ENCODE peak calls at places on chromosome 7, in eight cellular contexts. K, T, M, H, C, Y, Z and I are unnamed samples.

GRCh38 chr7:45037876-45038275 is 37.9 kb downstream of the CCM2 start:
- DNase-seq in K (no peak), T (no peak), M (no peak), H (no peak), C (no peak), Y (no peak), Z (no peak), I (no peak)

GRCh38 chr7:112654322-112655216 is 135.6 kb downstream of the TMEM168 start:
- DNase-seq in K (no peak), T (no peak), M (no peak), H (no peak), C (no peak), Y (no peak), Z (no peak), I (no peak)

GRCh38 chr7:75772081-75773077 is at the start of gene CCL26:
- DNase-seq in K (peak), T (no peak), M (no peak), H (peak), C (peak), Y (peak), Z (no peak), I (peak)

GRCh38 chr7:5143935-5144903 is 45.8 kb upstream of the WIPI2 start:
- DNase-seq in K (peak), T (no peak), M (no peak), H (peak), C (peak), Y (no peak), Z (peak), I (peak)

GRCh38 chr7:129739427-129739826 is 127.9 kb downstream of the NRF1 start:
- DNase-seq in K (no peak), T (no peak), M (peak), H (no peak), C (no peak), Y (no peak), Z (no peak), I (no peak)

GRCh38 chr7:17680943-17681351 is 259.3 kb downstream of the SNX13 start:
- DNase-seq in K (no peak), T (peak), M (no peak), H (no peak), C (no peak), Y (peak), Z (no peak), I (no peak)

GRCh38 chr7:2247141-2247985 is 5.3 kb downstream of the NUDT1 start:
- DNase-seq in K (no peak), T (no peak), M (no peak), H (no peak), C (no peak), Y (no peak), Z (no peak), I (no peak)

GRCh38 chr7:2029211-2029905 is 203.4 kb downstream of the MAD1L1 start:
- DNase-seq in K (no peak), T (no peak), M (peak), H (peak), C (no peak), Y (no peak), Z (no peak), I (no peak)

GRCh38 chr7:93719546-93719945 is 145.0 kb upstream of the CALCR start:
- DNase-seq in K (no peak), T (no peak), M (no peak), H (no peak), C (no peak), Y (no peak), Z (no peak), I (no peak)

GRCh38 chr7:137890449-137890916 is 43.7 kb upstream of the DGKI start:
- DNase-seq in K (no peak), T (no peak), M (no peak), H (no peak), C (no peak), Y (no peak), Z (no peak), I (no peak)

GRCh38 chr7:44103941-44104879 is at the start of gene AEBP1:
- DNase-seq in K (peak), T (no peak), M (no peak), H (no peak), C (no peak), Y (no peak), Z (no peak), I (no peak)

GRCh38 chr7:105473163-105473562 is 48.9 kb downstream of the PUS7 start:
- DNase-seq in K (no peak), T (no peak), M (no peak), H (no peak), C (no peak), Y (no peak), Z (no peak), I (no peak)

GRCh38 chr7:27185708-27186449 is 847 bp upstream of the HOXA11 start:
- DNase-seq in K (peak), T (no peak), M (no peak), H (peak), C (no peak), Y (no peak), Z (no peak), I (peak)

GRCh38 chr7:194257-194995 is 2.1 kb downstream of the FAM20C start:
- DNase-seq in K (no peak), T (no peak), M (no peak), H (no peak), C (peak), Y (peak), Z (no peak), I (peak)

GRCh38 chr7:2151235-2151634 is 81.5 kb downstream of the MAD1L1 start:
- DNase-seq in K (no peak), T (no peak), M (no peak), H (no peak), C (no peak), Y (no peak), Z (no peak), I (no peak)

GRCh38 chr7:111855161-111855841 is 293.0 kb upstream of the IMMP2L start:
- DNase-seq in K (peak), T (peak), M (peak), H (no peak), C (peak), Y (peak), Z (peak), I (peak)

GRCh38 chr7:6260291-6261183 is 11.9 kb downstream of the CYTH3 start:
- DNase-seq in K (no peak), T (no peak), M (no peak), H (no peak), C (no peak), Y (no peak), Z (no peak), I (no peak)

GRCh38 chr7:117769085-117769484 is 104.2 kb downstream of the CTTNBP2 start:
- DNase-seq in K (no peak), T (no peak), M (no peak), H (no peak), C (no peak), Y (no peak), Z (no peak), I (no peak)

GRCh38 chr7:155647734-155648133 is 3.3 kb downstream of the RBM33 start:
- DNase-seq in K (no peak), T (no peak), M (no peak), H (no peak), C (no peak), Y (no peak), Z (no peak), I (no peak)

GRCh38 chr7:15403315-15403714 is 158.5 kb downstream of the AGMO start:
- DNase-seq in K (no peak), T (no peak), M (no peak), H (no peak), C (no peak), Y (no peak), Z (no peak), I (no peak)

GRCh38 chr7:54697659-54698186 is 61.3 kb downstream of the SEC61G start:
- DNase-seq in K (no peak), T (no peak), M (no peak), H (no peak), C (no peak), Y (no peak), Z (no peak), I (no peak)

GRCh38 chr7:101900103-101900502 is 82.7 kb downstream of the CUX1 start:
- DNase-seq in K (no peak), T (no peak), M (peak), H (no peak), C (no peak), Y (no peak), Z (no peak), I (no peak)

GRCh38 chr7:147771344-147771743 is 819.2 kb upstream of the C7orf33 start:
- DNase-seq in K (no peak), T (no peak), M (no peak), H (no peak), C (no peak), Y (no peak), Z (no peak), I (no peak)

GRCh38 chr7:42876182-42877068 is 35.4 kb downstream of the C7orf25 start:
- DNase-seq in K (peak), T (peak), M (peak), H (no peak), C (peak), Y (peak), Z (no peak), I (peak)

GRCh38 chr7:51031791-51032484 is 249.2 kb upstream of the GRB10 start:
- DNase-seq in K (no peak), T (no peak), M (no peak), H (no peak), C (peak), Y (no peak), Z (no peak), I (no peak)

GRCh38 chr7:41955475-41956243 is 252.8 kb upstream of the INHBA start:
- DNase-seq in K (peak), T (no peak), M (peak), H (peak), C (peak), Y (no peak), Z (no peak), I (peak)

GRCh38 chr7:157553256-157553655 is 216.5 kb downstream of the DNAJB6 start:
- DNase-seq in K (no peak), T (no peak), M (no peak), H (peak), C (no peak), Y (no peak), Z (no peak), I (no peak)

GRCh38 chr7:17548014-17548653 is 249.7 kb downstream of the AHR start:
- DNase-seq in K (no peak), T (no peak), M (no peak), H (no peak), C (no peak), Y (peak), Z (no peak), I (no peak)

GRCh38 chr7:106313456-106313891 is 28.7 kb upstream of the NAMPT start:
- DNase-seq in K (no peak), T (no peak), M (peak), H (no peak), C (no peak), Y (no peak), Z (no peak), I (no peak)

GRCh38 chr7:90383879-90384278 is 19.4 kb upstream of the CLDN12 start:
- DNase-seq in K (no peak), T (no peak), M (no peak), H (no peak), C (no peak), Y (no peak), Z (no peak), I (no peak)

GRCh38 chr7:153036396-153037063 is 277.0 kb downstream of the ACTR3B start:
- DNase-seq in K (no peak), T (no peak), M (no peak), H (no peak), C (no peak), Y (no peak), Z (no peak), I (no peak)

GRCh38 chr7:110522061-110522750 is 568.7 kb upstream of the LRRN3 start:
- DNase-seq in K (no peak), T (no peak), M (no peak), H (no peak), C (no peak), Y (peak), Z (no peak), I (no peak)

GRCh38 chr7:151821226-151821625 is 55.7 kb downstream of the PRKAG2 start:
- DNase-seq in K (no peak), T (no peak), M (no peak), H (no peak), C (no peak), Y (no peak), Z (no peak), I (no peak)

GRCh38 chr7:87517136-87517805 is 41.8 kb upstream of the ABCB4 start:
- DNase-seq in K (no peak), T (no peak), M (no peak), H (no peak), C (no peak), Y (no peak), Z (no peak), I (no peak)

DNA sequence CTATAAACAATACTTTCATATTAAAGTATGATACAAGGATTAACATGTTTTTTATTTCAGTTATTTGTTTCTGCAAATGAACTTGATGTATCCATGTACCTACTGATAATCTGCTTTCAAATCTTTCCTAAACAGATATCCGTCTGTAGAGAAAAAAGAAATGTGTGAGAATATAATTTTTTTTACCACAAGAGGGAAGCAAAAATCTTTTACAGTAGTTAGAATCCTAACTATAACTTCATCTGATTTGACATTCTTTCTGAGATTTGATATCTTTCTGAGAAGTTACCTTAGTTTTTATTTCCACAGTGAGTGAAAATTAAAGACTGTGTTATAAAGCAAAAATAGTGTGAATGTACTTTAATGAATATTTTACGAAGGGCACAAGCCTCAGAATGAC is 203.9 kb upstream of the PCLO start:
- DNase-seq in K (no peak), T (no peak), M (no peak), H (no peak), C (no peak), Y (no peak), Z (no peak), I (no peak)
- TF ChIP-seq CTCF in K (no peak), T (peak), M (no peak), H (no peak), C (no peak), Y (no peak), Z (no peak), I (no peak)

GRCh38 chr7:47465191-47465590 is 116.7 kb downstream of the TNS3 start:
- DNase-seq in K (no peak), T (no peak), M (no peak), H (no peak), C (no peak), Y (no peak), Z (no peak), I (no peak)
- TF ChIP-seq POLR2A in K (no peak), T (no peak), M (no peak), H (no peak), C (no peak), Y (no peak), Z (no peak), I (no peak)

DNA sequence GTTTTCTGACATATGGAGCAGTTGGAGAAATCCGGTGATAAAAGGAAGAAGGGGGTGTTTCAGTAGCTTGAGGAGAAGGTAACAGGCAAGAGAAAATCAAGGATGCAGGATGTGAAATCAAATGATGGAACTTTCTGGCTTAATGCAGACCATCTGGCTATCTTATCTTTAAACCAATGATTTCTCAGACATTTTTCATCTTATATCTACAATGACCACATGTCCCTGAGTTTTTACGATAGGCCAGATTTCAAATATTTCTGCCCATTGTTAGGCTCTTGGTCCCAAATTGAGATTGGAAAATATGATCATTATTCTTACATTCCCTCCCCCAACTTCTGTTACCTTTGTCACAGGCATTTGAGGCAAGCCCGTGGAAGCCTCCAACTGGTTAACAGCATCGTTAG is 486.8 kb downstream of the SUGCT start:
- DNase-seq in K (no peak), T (no peak), M (no peak), H (no peak), C (no peak), Y (no peak), Z (no peak), I (no peak)
- TF ChIP-seq POLR2AphosphoS5 in K (no peak), T (no peak), M (no peak), H (no peak), C (no peak), Y (no peak), Z (no peak), I (no peak)

DNA sequence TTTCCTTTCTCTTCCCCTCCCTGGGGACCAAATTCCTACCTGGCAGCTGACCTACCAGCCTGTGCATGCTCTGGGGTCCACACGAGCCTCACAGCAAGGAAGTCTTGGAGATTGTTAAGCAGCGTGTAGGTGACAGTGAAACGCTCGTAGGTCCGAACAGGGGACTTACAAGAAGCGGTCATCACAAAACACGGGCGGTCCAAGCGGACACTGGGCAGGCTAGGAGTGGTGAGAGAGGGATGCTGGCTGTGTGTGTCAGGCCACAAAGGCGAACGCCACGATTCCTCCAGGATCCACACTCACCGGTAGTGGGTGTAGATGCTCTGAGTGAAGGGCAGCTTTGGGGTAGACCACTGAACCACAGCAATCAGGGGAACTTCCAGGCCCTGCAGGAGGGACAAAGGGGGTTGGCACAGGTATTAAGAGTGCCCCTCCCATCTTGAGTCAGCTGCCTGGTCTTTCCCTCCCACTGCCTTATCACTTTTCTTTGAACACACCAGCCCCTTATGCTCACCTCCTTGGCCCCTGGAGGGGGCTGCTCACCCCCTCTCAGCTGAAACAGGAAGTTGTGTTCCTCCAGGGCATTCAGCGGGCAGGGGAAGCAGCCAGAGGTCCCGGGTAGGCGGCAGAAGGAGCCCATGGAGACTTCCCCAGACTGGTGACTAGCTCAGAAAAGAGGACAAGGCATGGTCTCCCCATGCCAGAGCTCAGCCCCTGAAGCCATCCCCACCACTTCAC is 2.0 kb downstream of the TRAPPC14 start:
- DNase-seq in K (no peak), T (no peak), M (no peak), H (no peak), C (no peak), Y (no peak), Z (no peak), I (no peak)
- TF ChIP-seq CTCF in K (no peak), T (no peak), M (no peak), H (no peak), C (no peak), Y (no peak), Z (no peak), I (no peak)

DNA sequence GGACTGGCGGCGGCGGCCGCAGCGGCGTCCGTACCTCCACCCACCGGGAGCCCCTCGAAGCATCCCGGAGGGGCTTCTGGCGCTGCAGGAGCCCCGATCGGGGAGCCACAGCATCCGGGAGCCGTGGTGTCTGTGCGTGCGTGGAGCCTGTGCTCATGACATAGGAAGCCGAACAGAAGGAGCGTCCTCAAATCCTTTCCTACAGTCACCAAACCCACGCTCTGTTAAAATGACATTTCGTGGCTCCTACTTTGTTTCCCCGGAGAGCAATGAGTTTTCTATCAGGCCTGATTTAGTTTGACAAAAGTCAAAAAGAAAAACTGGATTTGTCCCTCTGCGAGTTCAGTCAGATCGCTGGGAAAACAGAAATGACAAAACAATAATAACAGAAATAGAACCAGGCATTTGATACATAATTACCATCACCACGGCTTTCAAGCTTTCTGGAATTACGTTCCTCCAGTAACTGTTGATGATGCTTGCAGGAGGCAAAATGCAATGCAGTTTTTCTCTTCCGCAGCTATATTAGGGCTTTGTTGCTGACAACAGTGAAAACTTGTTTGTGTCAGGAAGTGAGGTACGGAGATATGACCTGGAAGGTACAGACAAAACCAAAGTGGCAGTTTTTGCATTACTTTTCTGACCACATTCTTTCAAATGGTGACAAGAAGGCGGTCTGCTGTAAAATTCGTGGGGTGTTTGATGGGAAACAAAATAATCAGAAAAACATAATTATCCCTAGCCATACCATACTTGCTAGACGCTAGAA is 219.3 kb upstream of the MKLN1 start:
- DNase-seq in K (peak), T (no peak), M (no peak), H (no peak), C (no peak), Y (no peak), Z (no peak), I (no peak)
- TF ChIP-seq POLR2A in K (peak), T (no peak), M (no peak), H (no peak), C (no peak), Y (no peak), Z (peak), I (no peak)

GRCh38 chr7:128357366-128357662 is 4.2 kb downstream of the PRRT4 start:
- DNase-seq in K (no peak), T (no peak), M (no peak), H (no peak), C (no peak), Y (no peak), Z (no peak), I (no peak)
- TF ChIP-seq POLR2AphosphoS5 in K (no peak), T (no peak), M (no peak), H (no peak), C (no peak), Y (no peak), Z (no peak), I (no peak)

GRCh38 chr7:19988860-19989259 is 215.4 kb upstream of the TMEM196 start:
- DNase-seq in K (no peak), T (no peak), M (no peak), H (no peak), C (no peak), Y (no peak), Z (no peak), I (no peak)

GRCh38 chr7:19989906-19990305 is 216.5 kb upstream of the TMEM196 start:
- DNase-seq in K (no peak), T (no peak), M (no peak), H (no peak), C (no peak), Y (no peak), Z (no peak), I (no peak)

GRCh38 chr7:19982841-19983835 is 209.7 kb upstream of the TMEM196 start:
- DNase-seq in K (peak), T (peak), M (peak), H (no peak), C (no peak), Y (peak), Z (peak), I (no peak)

DNA sequence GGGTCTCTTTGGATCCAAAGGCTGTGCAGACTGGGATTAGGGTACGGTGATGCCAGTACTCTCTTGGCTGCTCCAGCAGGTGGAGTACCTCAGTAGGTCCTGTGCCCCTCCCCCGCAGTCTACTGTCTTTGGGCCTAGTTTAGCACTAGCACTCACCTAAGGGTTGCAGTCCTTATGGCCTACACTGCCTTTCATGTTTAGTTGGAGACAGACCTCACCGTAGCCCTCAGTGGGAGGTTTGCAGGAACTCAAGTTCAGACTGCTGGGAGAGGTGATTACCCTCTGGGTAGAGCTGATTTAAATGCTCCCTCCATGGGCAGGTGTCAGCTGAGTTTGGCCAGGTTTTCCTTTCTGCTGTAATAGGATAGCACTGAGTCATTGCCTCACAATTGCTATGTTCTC is 210.8 kb upstream of the TMEM196 start:
- DNase-seq in K (no peak), T (no peak), M (no peak), H (no peak), C (no peak), Y (no peak), Z (no peak), I (no peak)
- TF ChIP-seq CTCF in K (no peak), T (no peak), M (no peak), H (no peak), C (no peak), Y (no peak), Z (no peak), I (no peak)